ENCODE peak calls at places on chromosome 12, in ten cellular contexts. One of them, this sample, is unnamed.
A peak's percentile ranks its signal among the peaks of the same experiment; 100 is the strongest.

GRCh38 chr12:93851245-93851665 is 174.1 kb downstream of the CRADD start:
- DNase-seq in cardiac muscle cell: no peak
- DNase-seq in sigmoid colon: no peak
- DNase-seq in fibroblast of lung: no peak
- DNase-seq in IMR-90: no peak
- DNase-seq in astrocyte: no peak
- DNase-seq in spleen: no peak
- DNase-seq in OCI-LY7: no peak
- DNase-seq in GM23248: no peak
- DNase-seq in effector memory CD4-positive, alpha-beta T cell: no peak
- DNase-seq in this sample: no peak

GRCh38 chr12:126404293-126404851 is 1339.1 kb downstream of the AACS start:
- DNase-seq in GM23248: no peak
- DNase-seq in astrocyte: peak; percentile 62
- DNase-seq in cardiac muscle cell: no peak
- DNase-seq in IMR-90: no peak
- DNase-seq in fibroblast of lung: peak; percentile 69
- DNase-seq in sigmoid colon: no peak
- DNase-seq in OCI-LY7: no peak
- DNase-seq in spleen: no peak
- DNase-seq in effector memory CD4-positive, alpha-beta T cell: no peak
- DNase-seq in this sample: no peak

GRCh38 chr12:65929641-65930040 is 105.4 kb downstream of the HMGA2 start:
- DNase-seq in astrocyte: no peak
- DNase-seq in IMR-90: no peak
- DNase-seq in GM23248: no peak
- DNase-seq in effector memory CD4-positive, alpha-beta T cell: no peak
- DNase-seq in fibroblast of lung: no peak
- DNase-seq in spleen: no peak
- DNase-seq in cardiac muscle cell: no peak
- DNase-seq in sigmoid colon: no peak
- DNase-seq in OCI-LY7: no peak
- DNase-seq in this sample: no peak

GRCh38 chr12:24596768-24597388 is 352.0 kb downstream of the BCAT1 start:
- DNase-seq in fibroblast of lung: peak; percentile 49
- DNase-seq in sigmoid colon: no peak
- DNase-seq in GM23248: peak; percentile 46
- DNase-seq in astrocyte: peak; percentile 30
- DNase-seq in effector memory CD4-positive, alpha-beta T cell: no peak
- DNase-seq in cardiac muscle cell: peak; percentile 42
- DNase-seq in IMR-90: peak; percentile 58
- DNase-seq in OCI-LY7: peak; percentile 28
- DNase-seq in spleen: no peak
- DNase-seq in this sample: no peak

GRCh38 chr12:92136883-92137582 is 8.6 kb downstream of the BTG1 start:
- DNase-seq in GM23248: peak; percentile 90
- DNase-seq in cardiac muscle cell: no peak
- DNase-seq in sigmoid colon: no peak
- DNase-seq in spleen: no peak
- DNase-seq in effector memory CD4-positive, alpha-beta T cell: no peak
- DNase-seq in fibroblast of lung: peak; percentile 90
- DNase-seq in astrocyte: peak; percentile 87
- DNase-seq in OCI-LY7: peak; percentile 38
- DNase-seq in IMR-90: peak; percentile 97
- DNase-seq in this sample: no peak

GRCh38 chr12:75852143-75852542 is 179.4 kb downstream of the PHLDA1 start:
- DNase-seq in sigmoid colon: no peak
- DNase-seq in IMR-90: peak; percentile 48
- DNase-seq in effector memory CD4-positive, alpha-beta T cell: no peak
- DNase-seq in spleen: no peak
- DNase-seq in astrocyte: peak; percentile 55
- DNase-seq in cardiac muscle cell: no peak
- DNase-seq in OCI-LY7: no peak
- DNase-seq in fibroblast of lung: peak; percentile 54
- DNase-seq in GM23248: peak; percentile 67
- DNase-seq in this sample: peak; percentile 69

GRCh38 chr12:685388-685787 is 22.1 kb upstream of the NINJ2 start:
- DNase-seq in sigmoid colon: no peak
- DNase-seq in fibroblast of lung: peak; percentile 70
- DNase-seq in GM23248: no peak
- DNase-seq in OCI-LY7: peak; percentile 84
- DNase-seq in cardiac muscle cell: no peak
- DNase-seq in spleen: peak; percentile 85
- DNase-seq in IMR-90: peak; percentile 28
- DNase-seq in astrocyte: peak; percentile 48
- DNase-seq in effector memory CD4-positive, alpha-beta T cell: peak; percentile 87
- DNase-seq in this sample: peak; percentile 55

GRCh38 chr12:22333186-22333745 is 1.2 kb downstream of the ST8SIA1 start:
- DNase-seq in GM23248: peak; percentile 62
- DNase-seq in sigmoid colon: no peak
- DNase-seq in cardiac muscle cell: no peak
- DNase-seq in spleen: peak; percentile 54
- DNase-seq in effector memory CD4-positive, alpha-beta T cell: no peak
- DNase-seq in OCI-LY7: no peak
- DNase-seq in fibroblast of lung: peak; percentile 41
- DNase-seq in astrocyte: peak; percentile 41
- DNase-seq in IMR-90: peak; percentile 65
- DNase-seq in this sample: no peak

GRCh38 chr12:49672351-49673181 is 34.6 kb downstream of the FMNL3 start:
- DNase-seq in IMR-90: no peak
- DNase-seq in cardiac muscle cell: no peak
- DNase-seq in spleen: no peak
- DNase-seq in GM23248: no peak
- DNase-seq in astrocyte: no peak
- DNase-seq in sigmoid colon: peak; percentile 61
- DNase-seq in OCI-LY7: no peak
- DNase-seq in fibroblast of lung: no peak
- DNase-seq in effector memory CD4-positive, alpha-beta T cell: no peak
- DNase-seq in this sample: peak; percentile 45

GRCh38 chr12:15227004-15227679 is 5.9 kb upstream of the RERG start:
- DNase-seq in OCI-LY7: peak; percentile 32
- DNase-seq in spleen: no peak
- DNase-seq in IMR-90: peak; percentile 33
- DNase-seq in cardiac muscle cell: peak; percentile 65
- DNase-seq in fibroblast of lung: peak; percentile 27
- DNase-seq in GM23248: peak; percentile 81
- DNase-seq in astrocyte: peak; percentile 16
- DNase-seq in effector memory CD4-positive, alpha-beta T cell: no peak
- DNase-seq in sigmoid colon: peak; percentile 80
- DNase-seq in this sample: peak; percentile 35

GRCh38 chr12:123150273-123150803 is 552 bp downstream of the PITPNM2 start:
- DNase-seq in GM23248: no peak
- DNase-seq in IMR-90: no peak
- DNase-seq in fibroblast of lung: no peak
- DNase-seq in cardiac muscle cell: no peak
- DNase-seq in OCI-LY7: no peak
- DNase-seq in effector memory CD4-positive, alpha-beta T cell: no peak
- DNase-seq in sigmoid colon: peak; percentile 77
- DNase-seq in spleen: peak; percentile 80
- DNase-seq in astrocyte: no peak
- DNase-seq in this sample: peak; percentile 47

GRCh38 chr12:106359620-106360399 is 2.3 kb downstream of the POLR3B start:
- DNase-seq in OCI-LY7: no peak
- DNase-seq in fibroblast of lung: no peak
- DNase-seq in GM23248: no peak
- DNase-seq in astrocyte: no peak
- DNase-seq in sigmoid colon: no peak
- DNase-seq in effector memory CD4-positive, alpha-beta T cell: no peak
- DNase-seq in cardiac muscle cell: no peak
- DNase-seq in IMR-90: no peak
- DNase-seq in spleen: no peak
- DNase-seq in this sample: no peak
- H3K4me3 ChIP-seq in OCI-LY7: no peak overlapping the region
- H3K4me3 ChIP-seq in fibroblast of lung: no peak overlapping the region
- H3K4me3 ChIP-seq in GM23248: no peak overlapping the region
- H3K4me3 ChIP-seq in astrocyte: no peak overlapping the region
- H3K4me3 ChIP-seq in sigmoid colon: no peak overlapping the region
- H3K4me3 ChIP-seq in effector memory CD4-positive, alpha-beta T cell: no peak overlapping the region
- H3K4me3 ChIP-seq in cardiac muscle cell: no peak overlapping the region
- H3K4me3 ChIP-seq in IMR-90: no peak overlapping the region
- H3K4me3 ChIP-seq in spleen: no peak overlapping the region
- H3K4me3 ChIP-seq in this sample: no peak overlapping the region

GRCh38 chr12:34591966-34592365 is 569.7 kb downstream of the ALG10 start:
- DNase-seq in fibroblast of lung: no peak
- DNase-seq in GM23248: no peak
- DNase-seq in effector memory CD4-positive, alpha-beta T cell: no peak
- DNase-seq in sigmoid colon: no peak
- DNase-seq in spleen: no peak
- DNase-seq in IMR-90: no peak
- DNase-seq in astrocyte: no peak
- DNase-seq in cardiac muscle cell: no peak
- DNase-seq in OCI-LY7: no peak
- DNase-seq in this sample: no peak
- H3K9me3 ChIP-seq in fibroblast of lung: no peaks in the 10 kb centered on the region
- H3K9me3 ChIP-seq in GM23248: peaks cover 8% of the 10 kb centered on the region
- H3K9me3 ChIP-seq in effector memory CD4-positive, alpha-beta T cell: peaks cover 11% of the 10 kb centered on the region
- H3K9me3 ChIP-seq in sigmoid colon: peaks cover 39% of the 10 kb centered on the region
- H3K9me3 ChIP-seq in spleen: peaks cover 88% of the 10 kb centered on the region
- H3K9me3 ChIP-seq in IMR-90: peaks cover 14% of the 10 kb centered on the region
- H3K9me3 ChIP-seq in astrocyte: peaks cover 6% of the 10 kb centered on the region
- H3K9me3 ChIP-seq in cardiac muscle cell: no peaks in the 10 kb centered on the region
- H3K9me3 ChIP-seq in OCI-LY7: peaks cover 64% of the 10 kb centered on the region
- H3K9me3 ChIP-seq in this sample: peaks cover 46% of the 10 kb centered on the region

DNA sequence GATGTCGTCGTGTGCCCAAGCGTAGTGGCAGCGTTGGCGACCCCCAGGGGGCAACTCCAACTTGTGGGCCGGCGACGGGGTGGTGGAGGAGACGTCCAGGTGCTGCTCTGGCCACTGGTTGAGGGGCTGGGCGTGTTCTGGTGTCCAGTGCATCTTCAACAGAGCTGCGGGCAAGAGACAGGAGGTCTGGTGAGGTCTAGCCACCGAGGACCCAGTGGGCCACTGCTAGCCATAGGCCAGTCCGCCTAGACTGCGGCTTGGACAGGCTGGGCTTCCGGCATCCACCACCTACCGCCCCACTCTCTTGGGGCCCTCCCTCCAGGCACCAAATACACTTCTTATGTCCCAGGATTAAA is 26.3 kb downstream of the FIGNL2 start:
- DNase-seq in astrocyte: no peak
- DNase-seq in effector memory CD4-positive, alpha-beta T cell: no peak
- DNase-seq in cardiac muscle cell: no peak
- DNase-seq in OCI-LY7: no peak
- DNase-seq in sigmoid colon: no peak
- DNase-seq in fibroblast of lung: no peak
- DNase-seq in GM23248: no peak
- DNase-seq in IMR-90: no peak
- DNase-seq in spleen: no peak
- DNase-seq in this sample: no peak
- H3K4me3 ChIP-seq in astrocyte: peak overlapping the region; percentile 17
- H3K4me3 ChIP-seq in effector memory CD4-positive, alpha-beta T cell: no peak overlapping the region
- H3K4me3 ChIP-seq in cardiac muscle cell: no peak overlapping the region
- H3K4me3 ChIP-seq in OCI-LY7: no peak overlapping the region
- H3K4me3 ChIP-seq in sigmoid colon: no peak overlapping the region
- H3K4me3 ChIP-seq in fibroblast of lung: peak overlapping the region; percentile 43
- H3K4me3 ChIP-seq in GM23248: peak overlapping the region; percentile 86
- H3K4me3 ChIP-seq in IMR-90: no peak overlapping the region
- H3K4me3 ChIP-seq in spleen: peak overlapping the region; percentile 55
- H3K4me3 ChIP-seq in this sample: peak overlapping the region; percentile 34

GRCh38 chr12:116780942-116781341 is 42.8 kb downstream of the RNFT2 start:
- DNase-seq in GM23248: no peak
- DNase-seq in sigmoid colon: no peak
- DNase-seq in effector memory CD4-positive, alpha-beta T cell: no peak
- DNase-seq in IMR-90: no peak
- DNase-seq in astrocyte: no peak
- DNase-seq in spleen: peak; percentile 20
- DNase-seq in fibroblast of lung: no peak
- DNase-seq in cardiac muscle cell: no peak
- DNase-seq in OCI-LY7: no peak
- DNase-seq in this sample: no peak
- H3K9me3 ChIP-seq in GM23248: no peaks in the 10 kb centered on the region
- H3K9me3 ChIP-seq in sigmoid colon: no peaks in the 10 kb centered on the region
- H3K9me3 ChIP-seq in effector memory CD4-positive, alpha-beta T cell: no peaks in the 10 kb centered on the region
- H3K9me3 ChIP-seq in IMR-90: no peaks in the 10 kb centered on the region
- H3K9me3 ChIP-seq in astrocyte: no peaks in the 10 kb centered on the region
- H3K9me3 ChIP-seq in spleen: no peaks in the 10 kb centered on the region
- H3K9me3 ChIP-seq in fibroblast of lung: no peaks in the 10 kb centered on the region
- H3K9me3 ChIP-seq in cardiac muscle cell: no peaks in the 10 kb centered on the region
- H3K9me3 ChIP-seq in OCI-LY7: no peaks in the 10 kb centered on the region
- H3K9me3 ChIP-seq in this sample: no peaks in the 10 kb centered on the region

GRCh38 chr12:54004841-54005530 is 3.8 kb upstream of the HOXC8 start:
- DNase-seq in OCI-LY7: no peak
- DNase-seq in cardiac muscle cell: no peak
- DNase-seq in IMR-90: no peak
- DNase-seq in sigmoid colon: no peak
- DNase-seq in spleen: no peak
- DNase-seq in fibroblast of lung: no peak
- DNase-seq in GM23248: no peak
- DNase-seq in astrocyte: no peak
- DNase-seq in effector memory CD4-positive, alpha-beta T cell: no peak
- DNase-seq in this sample: no peak

GRCh38 chr12:54004063-54004840 is 4.3 kb downstream of the HOXC9 start:
- DNase-seq in fibroblast of lung: no peak
- DNase-seq in IMR-90: no peak
- DNase-seq in OCI-LY7: no peak
- DNase-seq in sigmoid colon: no peak
- DNase-seq in cardiac muscle cell: no peak
- DNase-seq in spleen: no peak
- DNase-seq in effector memory CD4-positive, alpha-beta T cell: no peak
- DNase-seq in GM23248: no peak
- DNase-seq in astrocyte: no peak
- DNase-seq in this sample: no peak

GRCh38 chr12:54006700-54007220 is 2.0 kb upstream of the HOXC8 start:
- DNase-seq in OCI-LY7: no peak
- DNase-seq in sigmoid colon: no peak
- DNase-seq in effector memory CD4-positive, alpha-beta T cell: no peak
- DNase-seq in astrocyte: no peak
- DNase-seq in fibroblast of lung: no peak
- DNase-seq in cardiac muscle cell: no peak
- DNase-seq in GM23248: no peak
- DNase-seq in spleen: no peak
- DNase-seq in IMR-90: no peak
- DNase-seq in this sample: no peak

GRCh38 chr12:54005853-54006699 is 2.7 kb upstream of the HOXC8 start:
- DNase-seq in cardiac muscle cell: peak; percentile 94
- DNase-seq in astrocyte: peak; percentile 20
- DNase-seq in spleen: peak; percentile 96
- DNase-seq in GM23248: peak; percentile 92
- DNase-seq in OCI-LY7: peak; percentile 87
- DNase-seq in effector memory CD4-positive, alpha-beta T cell: peak; percentile 65
- DNase-seq in IMR-90: peak; percentile 62
- DNase-seq in fibroblast of lung: peak; percentile 53
- DNase-seq in sigmoid colon: peak; percentile 91
- DNase-seq in this sample: peak; percentile 77

DNA sequence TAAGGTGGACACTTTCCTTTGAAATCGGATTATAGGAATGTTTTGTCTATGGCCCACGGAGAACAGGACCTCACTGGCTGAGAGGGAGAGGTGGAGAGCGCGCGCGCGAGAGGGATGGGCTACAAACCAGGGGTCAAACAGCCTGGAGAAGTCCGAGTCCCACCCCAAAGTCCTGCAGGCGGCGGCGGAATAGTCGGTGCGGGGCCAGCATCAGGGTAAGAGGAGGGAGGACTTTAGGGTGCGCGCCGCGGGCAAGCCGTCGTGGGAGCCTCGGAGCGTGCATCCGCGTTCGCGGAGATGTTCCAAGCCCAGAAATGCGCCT is 3.3 kb upstream of the HOXC8 start:
- DNase-seq in astrocyte: no peak
- DNase-seq in effector memory CD4-positive, alpha-beta T cell: no peak
- DNase-seq in cardiac muscle cell: no peak
- DNase-seq in OCI-LY7: no peak
- DNase-seq in GM23248: no peak
- DNase-seq in IMR-90: no peak
- DNase-seq in sigmoid colon: no peak
- DNase-seq in fibroblast of lung: no peak
- DNase-seq in spleen: no peak
- DNase-seq in this sample: no peak
- H3K4me3 ChIP-seq in astrocyte: no peak overlapping the region
- H3K4me3 ChIP-seq in effector memory CD4-positive, alpha-beta T cell: no peak overlapping the region
- H3K4me3 ChIP-seq in cardiac muscle cell: no peak overlapping the region
- H3K4me3 ChIP-seq in OCI-LY7: no peak overlapping the region
- H3K4me3 ChIP-seq in GM23248: no peak overlapping the region
- H3K4me3 ChIP-seq in IMR-90: no peak overlapping the region
- H3K4me3 ChIP-seq in sigmoid colon: no peak overlapping the region
- H3K4me3 ChIP-seq in fibroblast of lung: no peak overlapping the region
- H3K4me3 ChIP-seq in spleen: no peak overlapping the region
- H3K4me3 ChIP-seq in this sample: no peak overlapping the region